ENCODE peak calls at places on chromosomes 6 and 20, in four cellular contexts. One of them, this sample, is unnamed.

GRCh38 chr6:149373511-149373910 is 26.6 kb upstream of the SUMO4 start:
- DNase-seq in pancreas: no peak
- DNase-seq in fibroblast of lung: no peak
- DNase-seq in lower leg skin: no peak
- DNase-seq in this sample: no peak

GRCh38 chr20:21398505-21399057 is 1.3 kb upstream of the NKX2-4 start:
- DNase-seq in fibroblast of lung: no peak
- DNase-seq in pancreas: no peak
- DNase-seq in lower leg skin: no peak
- DNase-seq in this sample: peak; percentile 30

GRCh38 chr20:20829694-20830093 is 117.2 kb upstream of the RALGAPA2 start:
- DNase-seq in lower leg skin: no peak
- DNase-seq in pancreas: no peak
- DNase-seq in fibroblast of lung: no peak
- DNase-seq in this sample: no peak

GRCh38 chr20:31824554-31825313 is 5.6 kb downstream of the MYLK2 start:
- DNase-seq in fibroblast of lung: no peak
- DNase-seq in pancreas: no peak
- DNase-seq in lower leg skin: no peak
- DNase-seq in this sample: no peak

GRCh38 chr6:31666337-31666960 is 569 bp downstream of the CSNK2B start:
- DNase-seq in lower leg skin: no peak
- DNase-seq in pancreas: no peak
- DNase-seq in fibroblast of lung: no peak
- DNase-seq in this sample: no peak

GRCh38 chr6:163808231-163808630 is 393.7 kb downstream of the QKI start:
- DNase-seq in lower leg skin: no peak
- DNase-seq in fibroblast of lung: no peak
- DNase-seq in pancreas: no peak
- DNase-seq in this sample: no peak

GRCh38 chr6:144797881-144798589 is 512.9 kb downstream of the UTRN start:
- DNase-seq in pancreas: no peak
- DNase-seq in fibroblast of lung: peak; percentile 70
- DNase-seq in lower leg skin: no peak
- DNase-seq in this sample: peak; percentile 44

GRCh38 chr20:7696311-7696710 is 243.9 kb downstream of the HAO1 start:
- DNase-seq in lower leg skin: no peak
- DNase-seq in pancreas: no peak
- DNase-seq in fibroblast of lung: no peak
- DNase-seq in this sample: no peak

GRCh38 chr6:1608976-1609661 is 596 bp upstream of the FOXC1 start:
- DNase-seq in lower leg skin: no peak
- DNase-seq in fibroblast of lung: no peak
- DNase-seq in pancreas: peak; percentile 44
- DNase-seq in this sample: peak; percentile 20

GRCh38 chr6:143745160-143746133 is 67.7 kb downstream of the PHACTR2 start:
- DNase-seq in lower leg skin: no peak
- DNase-seq in fibroblast of lung: peak; percentile 64
- DNase-seq in pancreas: peak; percentile 30
- DNase-seq in this sample: peak; percentile 84

GRCh38 chr20:17533396-17533795 is 2.2 kb upstream of the BFSP1 start:
- DNase-seq in fibroblast of lung: peak; percentile 70
- DNase-seq in pancreas: no peak
- DNase-seq in lower leg skin: peak; percentile 31
- DNase-seq in this sample: peak; percentile 48

GRCh38 chr6:75196051-75196743 is 9.7 kb downstream of the COL12A1 start:
- DNase-seq in lower leg skin: no peak
- DNase-seq in fibroblast of lung: peak; percentile 72
- DNase-seq in pancreas: no peak
- DNase-seq in this sample: peak; percentile 39

GRCh38 chr6:3913077-3913957 is 64.1 kb downstream of the FAM50B start:
- DNase-seq in pancreas: peak; percentile 84
- DNase-seq in fibroblast of lung: peak; percentile 97
- DNase-seq in lower leg skin: peak; percentile 85
- DNase-seq in this sample: peak; percentile 98

GRCh38 chr6:3561745-3562144 is 104.9 kb upstream of the SLC22A23 start:
- DNase-seq in lower leg skin: no peak
- DNase-seq in pancreas: no peak
- DNase-seq in fibroblast of lung: peak; percentile 23
- DNase-seq in this sample: peak; percentile 58

GRCh38 chr6:147642458-147642857 is 134.0 kb downstream of the SAMD5 start:
- DNase-seq in lower leg skin: no peak
- DNase-seq in fibroblast of lung: peak; percentile 45
- DNase-seq in pancreas: no peak
- DNase-seq in this sample: peak; percentile 65

GRCh38 chr6:45560421-45560820 is 182.7 kb upstream of the SUPT3H start:
- DNase-seq in fibroblast of lung: no peak
- DNase-seq in lower leg skin: no peak
- DNase-seq in pancreas: no peak
- DNase-seq in this sample: no peak

GRCh38 chr6:36840471-36841461 is 1.5 kb upstream of the CPNE5 start:
- DNase-seq in pancreas: no peak
- DNase-seq in lower leg skin: no peak
- DNase-seq in fibroblast of lung: no peak
- DNase-seq in this sample: no peak

GRCh38 chr6:14770572-14770971 is 475.3 kb upstream of the JARID2 start:
- DNase-seq in lower leg skin: no peak
- DNase-seq in pancreas: no peak
- DNase-seq in fibroblast of lung: peak; percentile 81
- DNase-seq in this sample: peak; percentile 74

GRCh38 chr20:40562031-40562430 is 127.0 kb downstream of the MAFB start:
- DNase-seq in fibroblast of lung: no peak
- DNase-seq in lower leg skin: no peak
- DNase-seq in pancreas: no peak
- DNase-seq in this sample: peak; percentile 53

GRCh38 chr6:36912583-36912982 is 26.8 kb downstream of the C6orf89 start:
- DNase-seq in fibroblast of lung: peak; percentile 84
- DNase-seq in pancreas: no peak
- DNase-seq in lower leg skin: no peak
- DNase-seq in this sample: peak; percentile 88

GRCh38 chr20:5719861-5720401 is 30.3 kb upstream of the SHLD1 start:
- DNase-seq in fibroblast of lung: no peak
- DNase-seq in lower leg skin: no peak
- DNase-seq in pancreas: no peak
- DNase-seq in this sample: peak; percentile 30

GRCh38 chr6:50936277-50936681 is 117.6 kb downstream of the TFAP2B start:
- DNase-seq in lower leg skin: peak; percentile 19
- DNase-seq in fibroblast of lung: no peak
- DNase-seq in pancreas: no peak
- DNase-seq in this sample: no peak

GRCh38 chr6:147752686-147753418 is 244.4 kb downstream of the SAMD5 start:
- DNase-seq in fibroblast of lung: no peak
- DNase-seq in lower leg skin: no peak
- DNase-seq in pancreas: no peak
- DNase-seq in this sample: no peak

GRCh38 chr20:25178563-25179438 is 16.7 kb upstream of the ENTPD6 start:
- DNase-seq in pancreas: peak; percentile 28
- DNase-seq in fibroblast of lung: peak; percentile 98
- DNase-seq in lower leg skin: peak; percentile 38
- DNase-seq in this sample: peak; percentile 83

GRCh38 chr6:145898376-145898775 is 65.8 kb downstream of the SHPRH start:
- DNase-seq in lower leg skin: no peak
- DNase-seq in fibroblast of lung: no peak
- DNase-seq in pancreas: no peak
- DNase-seq in this sample: no peak

GRCh38 chr20:59666586-59666985 is 62.2 kb downstream of the PHACTR3 start:
- DNase-seq in fibroblast of lung: no peak
- DNase-seq in lower leg skin: no peak
- DNase-seq in pancreas: no peak
- DNase-seq in this sample: no peak

GRCh38 chr6:144305985-144306384 is 20.9 kb downstream of the UTRN start:
- DNase-seq in fibroblast of lung: peak; percentile 74
- DNase-seq in pancreas: no peak
- DNase-seq in lower leg skin: no peak
- DNase-seq in this sample: peak; percentile 76

GRCh38 chr6:44135875-44136274 is 8.5 kb downstream of the TMEM63B start:
- DNase-seq in fibroblast of lung: no peak
- DNase-seq in pancreas: no peak
- DNase-seq in lower leg skin: no peak
- DNase-seq in this sample: no peak

GRCh38 chr20:25083773-25084615 is 2.1 kb upstream of the VSX1 start:
- DNase-seq in lower leg skin: no peak
- DNase-seq in fibroblast of lung: no peak
- DNase-seq in pancreas: no peak
- DNase-seq in this sample: no peak

GRCh38 chr20:24998631-24999445 is 6.3 kb upstream of the APMAP start:
- DNase-seq in pancreas: no peak
- DNase-seq in lower leg skin: peak; percentile 15
- DNase-seq in fibroblast of lung: no peak
- DNase-seq in this sample: no peak

GRCh38 chr20:49424536-49424935 is 57.9 kb downstream of the KCNB1 start:
- DNase-seq in lower leg skin: no peak
- DNase-seq in fibroblast of lung: no peak
- DNase-seq in pancreas: no peak
- DNase-seq in this sample: no peak

DNA sequence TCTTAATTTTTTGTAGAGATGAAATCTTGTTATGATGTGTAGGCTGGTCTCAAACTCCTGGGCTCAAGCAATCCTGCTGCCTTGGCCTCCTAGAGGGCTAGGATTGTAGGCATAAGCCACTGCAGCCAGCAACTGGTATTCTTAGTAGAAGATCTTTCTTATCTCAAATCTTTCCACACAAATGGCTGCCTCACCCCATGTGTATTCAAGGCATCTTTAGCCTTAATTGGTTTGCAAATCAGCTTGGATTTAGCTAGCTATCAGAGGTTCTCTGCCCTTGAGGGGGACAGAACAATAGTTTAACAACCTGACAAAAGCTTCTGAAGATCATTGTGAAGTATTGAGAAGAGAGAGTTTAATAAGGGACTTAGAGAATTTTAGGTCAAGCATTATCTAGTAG is 17.9 kb upstream of the ABRACL start:
- DNase-seq in pancreas: no peak
- DNase-seq in lower leg skin: no peak
- DNase-seq in fibroblast of lung: no peak
- DNase-seq in this sample: no peak
- TF ChIP-seq CTCF in pancreas: no peak
- TF ChIP-seq CTCF in lower leg skin: no peak
- TF ChIP-seq CTCF in fibroblast of lung: no peak
- TF ChIP-seq CTCF in this sample: no peak

GRCh38 chr6:42250509-42250908 is 32.8 kb upstream of the MRPS10 start:
- DNase-seq in fibroblast of lung: no peak
- DNase-seq in pancreas: no peak
- DNase-seq in lower leg skin: no peak
- DNase-seq in this sample: no peak
- H3K4me3 ChIP-seq in fibroblast of lung: no peak overlapping the region
- H3K4me3 ChIP-seq in pancreas: no peak overlapping the region
- H3K4me3 ChIP-seq in lower leg skin: no peak overlapping the region
- H3K4me3 ChIP-seq in this sample: no peak overlapping the region

GRCh38 chr6:17012421-17013225 is 89.2 kb upstream of the STMND1 start:
- DNase-seq in fibroblast of lung: peak; percentile 61
- DNase-seq in pancreas: no peak
- DNase-seq in lower leg skin: no peak
- DNase-seq in this sample: peak; percentile 36
- TF ChIP-seq CTCF in fibroblast of lung: peak; percentile 34
- TF ChIP-seq CTCF in pancreas: no peak
- TF ChIP-seq CTCF in lower leg skin: no peak
- TF ChIP-seq CTCF in this sample: peak; percentile 34

GRCh38 chr20:10556519-10557083 is 117.2 kb downstream of the JAG1 start:
- DNase-seq in pancreas: no peak
- DNase-seq in lower leg skin: no peak
- DNase-seq in fibroblast of lung: no peak
- DNase-seq in this sample: no peak
- H3K4me3 ChIP-seq in pancreas: no peak overlapping the region
- H3K4me3 ChIP-seq in lower leg skin: no peak overlapping the region
- H3K4me3 ChIP-seq in fibroblast of lung: no peak overlapping the region
- H3K4me3 ChIP-seq in this sample: no peak overlapping the region

This sample was measured in astrocyte of the spinal cord.